ENCODE peak calls at places on chromosomes 2 and 18, in seven cellular contexts. X is K562, C is ovary, B is prostate gland, J is HepG2, T is stomach, Y is NB4. G is an unnamed sample.

GRCh38 chr2:236351966-236352525 is 87.8 kb upstream of the ASB18 start:
- DNase-seq in C (no peak), B (no peak), T (no peak), X (no peak), Y (no peak), J (no peak), G (no peak)

GRCh38 chr2:23397483-23397882 is 12.5 kb downstream of the KLHL29 start:
- DNase-seq in C (no peak), X (no peak), T (no peak), B (no peak), J (no peak), Y (no peak), G (no peak)

GRCh38 chr2:7619203-7619602 is 702.0 kb downstream of the RNF144A start:
- DNase-seq in C (no peak), J (no peak), Y (no peak), T (no peak), X (no peak), B (no peak), G (no peak)

GRCh38 chr2:26577442-26578433 is 63.4 kb downstream of the CIB4 start:
- DNase-seq in C (peak; percentile 60), X (peak; percentile 78), Y (peak; percentile 70), T (peak; percentile 75), B (peak; percentile 42), J (peak; percentile 35), G (peak; percentile 87)

GRCh38 chr2:204665244-204665643 is 120.0 kb downstream of the PARD3B start:
- DNase-seq in T (no peak), X (no peak), B (no peak), C (no peak), Y (no peak), J (peak; percentile 10), G (peak; percentile 4)

GRCh38 chr2:142065156-142065555 is 65.7 kb downstream of the LRP1B start:
- DNase-seq in B (no peak), C (no peak), X (no peak), Y (no peak), T (no peak), J (no peak), G (no peak)

GRCh38 chr2:149489452-149489851 is 98.1 kb downstream of the MMADHC start:
- DNase-seq in J (no peak), T (no peak), B (no peak), Y (no peak), X (no peak), C (no peak), G (no peak)

GRCh38 chr18:49178736-49179135 is 228.0 kb upstream of the SMAD7 start:
- DNase-seq in B (no peak), Y (peak; percentile 25), T (peak; percentile 34), J (peak; percentile 36), X (peak; percentile 19), C (peak; percentile 20), G (no peak)

GRCh38 chr2:145597809-145598208 is 1077.9 kb upstream of the ZEB2 start:
- DNase-seq in T (no peak), X (no peak), C (no peak), J (no peak), Y (no peak), B (no peak), G (no peak)

GRCh38 chr2:180495606-180496005 is 484.8 kb upstream of the UBE2E3 start:
- DNase-seq in X (no peak), J (no peak), C (no peak), B (no peak), Y (no peak), T (no peak), G (no peak)

GRCh38 chr2:109148991-109149645 is 20.1 kb downstream of the SH3RF3 start:
- DNase-seq in X (no peak), T (no peak), C (no peak), Y (no peak), J (no peak), B (no peak), G (no peak)

GRCh38 chr2:172293952-172294351 is 133.4 kb upstream of the ITGA6 start:
- DNase-seq in X (no peak), J (no peak), Y (peak; percentile 37), B (peak; percentile 60), C (peak; percentile 74), T (peak; percentile 74), G (no peak)

GRCh38 chr2:26164231-26164630 is 8.7 kb upstream of the GAREM2 start:
- DNase-seq in B (no peak), Y (no peak), T (no peak), C (no peak), X (no peak), J (no peak), G (no peak)

GRCh38 chr2:191560594-191560993 is 117.3 kb upstream of the NABP1 start:
- DNase-seq in C (no peak), X (no peak), T (no peak), B (no peak), J (no peak), Y (no peak), G (no peak)

GRCh38 chr2:200662727-200663126 is 76.9 kb downstream of the AOX1 start:
- DNase-seq in C (no peak), T (no peak), B (no peak), J (peak; percentile 28), Y (no peak), X (no peak), G (peak; percentile 68)

GRCh38 chr2:179218848-179219594 is 45.6 kb downstream of the SESTD1 start:
- DNase-seq in Y (peak; percentile 75), T (peak; percentile 75), B (peak; percentile 55), C (peak; percentile 72), J (peak; percentile 73), X (peak; percentile 48), G (peak; percentile 30)

GRCh38 chr2:229520582-229521221 is 193.7 kb downstream of the DNER start:
- DNase-seq in J (no peak), X (no peak), T (no peak), C (peak; percentile 21), B (no peak), Y (no peak), G (no peak)

GRCh38 chr2:101831351-101831865 is 133.9 kb downstream of the MAP4K4 start:
- DNase-seq in J (peak; percentile 77), T (peak; percentile 78), X (peak; percentile 57), B (peak; percentile 54), C (peak; percentile 81), Y (peak; percentile 74), G (no peak)

GRCh38 chr2:44233450-44234128 is 41.7 kb upstream of the SLC3A1 start:
- DNase-seq in T (no peak), X (no peak), C (no peak), B (no peak), J (peak; percentile 79), Y (no peak), G (peak; percentile 36)

GRCh38 chr18:9987931-9988330 is 74.1 kb downstream of the VAPA start:
- DNase-seq in Y (no peak), X (no peak), B (peak; percentile 65), T (peak; percentile 82), J (peak; percentile 41), C (peak; percentile 43), G (no peak)

GRCh38 chr2:152432765-152433164 is 97.8 kb downstream of the FMNL2 start:
- DNase-seq in J (peak; percentile 76), X (no peak), T (no peak), C (no peak), B (no peak), Y (no peak), G (no peak)

GRCh38 chr2:223501604-223502003 is 100.6 kb downstream of the SCG2 start:
- DNase-seq in X (no peak), C (no peak), T (no peak), B (no peak), J (no peak), Y (no peak), G (no peak)

GRCh38 chr2:178074123-178075005 is 1.8 kb upstream of the PDE11A start:
- DNase-seq in J (no peak), Y (no peak), C (no peak), X (peak; percentile 57), T (no peak), B (no peak), G (no peak)

DNA sequence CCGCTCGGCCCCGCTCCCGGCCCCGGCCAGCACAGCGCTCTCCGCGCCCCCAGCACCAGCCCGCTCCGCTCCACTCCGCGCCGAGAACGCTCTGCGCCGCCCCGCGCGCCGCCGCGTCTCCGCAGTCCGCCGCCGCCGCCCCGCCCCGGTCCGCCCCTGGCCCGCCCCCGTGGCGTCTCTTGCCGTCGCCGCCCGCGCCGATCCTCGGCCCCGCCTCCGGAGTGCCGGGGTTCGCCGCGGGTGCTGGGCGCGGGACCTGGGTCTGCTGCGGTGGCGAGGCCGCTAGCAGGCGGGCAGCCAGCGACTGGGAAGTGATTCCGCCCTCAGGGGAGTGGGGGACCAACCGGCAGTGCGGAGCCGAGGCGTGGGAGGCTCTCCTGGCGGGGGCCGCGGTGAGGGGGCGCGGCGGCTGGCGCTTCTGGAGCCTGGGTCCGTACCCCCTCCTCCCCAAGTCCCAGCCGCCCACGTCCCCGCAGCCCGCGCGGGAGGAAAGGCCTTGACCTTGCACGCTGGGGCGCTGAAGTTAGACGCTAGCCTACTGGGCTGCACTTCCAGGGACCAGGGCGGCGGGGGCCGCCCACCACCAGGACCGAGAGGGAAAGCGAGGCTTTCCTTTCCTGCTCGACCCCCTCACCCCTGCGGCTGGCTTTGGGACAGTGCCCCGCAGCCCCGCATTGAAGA is at the start of gene HS6ST1:
- DNase-seq in J (peak; percentile 69), T (peak; percentile 91), X (peak; percentile 92), C (peak; percentile 87), B (peak; percentile 86), Y (peak; percentile 93), G (peak; percentile 87)
- TF ChIP-seq POLR2A in J (no peak), T (no peak), X (no peak), C (peak; percentile 24), B (peak; percentile 42), Y (no peak), G (peak; percentile 85)

GRCh38 chr2:175676813-175677212 is 325.3 kb downstream of the LNPK start:
- DNase-seq in J (no peak), T (no peak), X (no peak), B (no peak), C (no peak), Y (no peak), G (no peak)
- TF ChIP-seq POLR2A in J (no peak), T (no peak), X (no peak), B (no peak), C (no peak), Y (no peak), G (no peak)

GRCh38 chr2:207334631-207335371 is 169.1 kb upstream of the KLF7 start:
- DNase-seq in J (no peak), B (peak; percentile 24), T (peak; percentile 53), C (peak; percentile 75), X (peak; percentile 22), Y (no peak), G (peak; percentile 45)
- TF ChIP-seq POLR2A in J (no peak), B (no peak), T (no peak), C (no peak), X (no peak), Y (no peak), G (no peak)

GRCh38 chr2:20425371-20425881 is 21.4 kb upstream of the RHOB start:
- DNase-seq in Y (no peak), B (no peak), J (no peak), X (no peak), C (no peak), T (no peak), G (no peak)

GRCh38 chr2:20423376-20423775 is 23.5 kb upstream of the RHOB start:
- DNase-seq in T (no peak), B (no peak), X (no peak), C (no peak), J (no peak), Y (no peak), G (no peak)

GRCh38 chr2:20423847-20424246 is 23.0 kb upstream of the RHOB start:
- DNase-seq in J (no peak), Y (no peak), T (no peak), C (no peak), X (no peak), B (no peak), G (no peak)

GRCh38 chr2:20425884-20426283 is 21.0 kb upstream of the RHOB start:
- DNase-seq in J (no peak), B (no peak), C (no peak), Y (no peak), X (no peak), T (no peak), G (no peak)

GRCh38 chr2:20424300-20425290 is 22.3 kb upstream of the RHOB start:
- DNase-seq in T (peak; percentile 46), C (no peak), Y (peak; percentile 94), B (no peak), X (peak; percentile 41), J (no peak), G (peak; percentile 42)
- TF ChIP-seq POLR2A in T (no peak), C (no peak), Y (no peak), B (no peak), X (no peak), J (no peak), G (no peak)